ENCODE peak calls at places on chromosomes 3 and 15, in six cellular contexts. B is neural progenitor cell, U is GM12864, V is NB4, L is cardiac muscle cell, Y is fibroblast of mammary gland. X is an unnamed sample.

GRCh38 chr3:146125946-146126345 is 35.0 kb downstream of the PLOD2 start:
- DNase-seq in B (no peak), U (no peak), V (no peak), L (no peak), Y (peak), X (peak)

GRCh38 chr15:85411992-85412538 is 31.7 kb downstream of the AKAP13 start:
- DNase-seq in B (no peak), U (no peak), V (peak), L (no peak), Y (peak), X (peak)

GRCh38 chr3:115808816-115809215 is 185.5 kb downstream of the GAP43 start:
- DNase-seq in B (no peak), U (no peak), V (no peak), L (no peak), Y (no peak), X (peak)

GRCh38 chr15:69902414-69903062 is 195.2 kb downstream of the TLE3 start:
- DNase-seq in B (no peak), U (no peak), V (no peak), L (no peak), Y (no peak), X (no peak)

GRCh38 chr15:65940618-65940909 is 71.3 kb downstream of the RAB11A start:
- DNase-seq in B (no peak), U (no peak), V (no peak), L (no peak), Y (peak), X (peak)

GRCh38 chr3:30693470-30694120 is 87.2 kb downstream of the TGFBR2 start:
- DNase-seq in B (peak), U (peak), V (peak), L (peak), Y (peak), X (peak)

GRCh38 chr15:36778516-36778915 is 199.1 kb downstream of the CDIN1 start:
- DNase-seq in B (no peak), U (no peak), V (no peak), L (no peak), Y (peak), X (peak)

GRCh38 chr15:39497759-39498565 is 82.9 kb upstream of the THBS1 start:
- DNase-seq in B (no peak), U (no peak), V (peak), L (no peak), Y (peak), X (no peak)

GRCh38 chr3:183930069-183930468 is 45.4 kb upstream of the PARL start:
- DNase-seq in B (no peak), U (no peak), V (no peak), L (no peak), Y (no peak), X (no peak)

GRCh38 chr3:66297917-66298316 is 77.1 kb downstream of the SLC25A26 start:
- DNase-seq in B (no peak), U (no peak), V (no peak), L (no peak), Y (peak), X (peak)

GRCh38 chr15:42914728-42915497 is 5.7 kb downstream of the TTBK2 start:
- DNase-seq in B (no peak), U (no peak), V (peak), L (no peak), Y (no peak), X (peak)

GRCh38 chr3:127729556-127730056 is 56.9 kb downstream of the ABTB1 start:
- DNase-seq in B (no peak), U (no peak), V (peak), L (no peak), Y (no peak), X (peak)

GRCh38 chr3:12239301-12239700 is 49.6 kb upstream of the PPARG start:
- DNase-seq in B (no peak), U (no peak), V (no peak), L (no peak), Y (peak), X (peak)

GRCh38 chr3:69008980-69009379 is 4.5 kb downstream of the EOGT start:
- DNase-seq in B (peak), U (no peak), V (no peak), L (no peak), Y (no peak), X (peak)

GRCh38 chr3:45023675-45024074 is 2.4 kb upstream of the CLEC3B start:
- DNase-seq in B (no peak), U (no peak), V (no peak), L (no peak), Y (no peak), X (no peak)

GRCh38 chr3:138360272-138361192 is 12.2 kb downstream of the MRAS start:
- DNase-seq in B (no peak), U (no peak), V (no peak), L (no peak), Y (no peak), X (no peak)

GRCh38 chr3:183381179-183381578 is 47.2 kb downstream of the MCF2L2 start:
- DNase-seq in B (no peak), U (no peak), V (no peak), L (no peak), Y (peak), X (peak)

GRCh38 chr15:100311099-100311751 is 30.6 kb downstream of the ADAMTS17 start:
- DNase-seq in B (no peak), U (no peak), V (no peak), L (no peak), Y (no peak), X (no peak)

GRCh38 chr15:34804776-34805175 is 9.4 kb upstream of the ACTC1 start:
- DNase-seq in B (no peak), U (no peak), V (no peak), L (no peak), Y (no peak), X (no peak)

GRCh38 chr3:18019178-18019530 is 276.7 kb upstream of the TBC1D5 start:
- DNase-seq in B (no peak), U (no peak), V (no peak), L (no peak), Y (no peak), X (no peak)

GRCh38 chr3:44865272-44866005 is 3.7 kb downstream of the TMEM42 start:
- DNase-seq in B (no peak), U (no peak), V (no peak), L (no peak), Y (peak), X (no peak)

GRCh38 chr15:39581501-39582285 is 814 bp downstream of the THBS1 start:
- DNase-seq in B (peak), U (no peak), V (peak), L (peak), Y (peak), X (peak)

GRCh38 chr15:27066446-27066845 is 95.5 kb downstream of the GABRG3 start:
- DNase-seq in B (no peak), U (no peak), V (no peak), L (no peak), Y (no peak), X (no peak)

GRCh38 chr3:195270350-195271115 is 426 bp downstream of the XXYLT1 start:
- DNase-seq in B (peak), U (no peak), V (peak), L (peak), Y (peak), X (peak)

GRCh38 chr3:127135241-127136023 is 57.5 kb upstream of the PRR23E start:
- DNase-seq in B (peak), U (no peak), V (no peak), L (peak), Y (peak), X (peak)

GRCh38 chr3:123809597-123809996 is 74.5 kb downstream of the MYLK start:
- DNase-seq in B (no peak), U (no peak), V (no peak), L (no peak), Y (no peak), X (no peak)

GRCh38 chr15:100918034-100918689 is 995 bp upstream of the LRRK1 start:
- DNase-seq in B (peak), U (no peak), V (peak), L (peak), Y (peak), X (peak)

GRCh38 chr3:164451083-164451910 is 627.0 kb downstream of the SI start:
- DNase-seq in B (peak), U (no peak), V (no peak), L (no peak), Y (no peak), X (peak)

GRCh38 chr3:29382399-29382798 is 101.5 kb downstream of the RBMS3 start:
- DNase-seq in B (no peak), U (no peak), V (no peak), L (no peak), Y (peak), X (peak)

GRCh38 chr3:42229942-42230688 is 35.9 kb downstream of the CCK start:
- DNase-seq in B (peak), U (no peak), V (peak), L (peak), Y (peak), X (peak)

GRCh38 chr15:29435811-29436210 is 166.2 kb upstream of the NSMCE3 start:
- DNase-seq in B (no peak), U (no peak), V (no peak), L (no peak), Y (no peak), X (no peak)

GRCh38 chr15:58346361-58346760 is 85.4 kb upstream of the LIPC start:
- DNase-seq in B (peak), U (no peak), V (no peak), L (no peak), Y (no peak), X (peak)

GRCh38 chr3:139434764-139435291 is 41.5 kb downstream of the RBP2 start:
- DNase-seq in B (no peak), U (no peak), V (no peak), L (no peak), Y (peak), X (peak)

GRCh38 chr3:33299395-33300081 is 22.3 kb downstream of the FBXL2 start:
- DNase-seq in B (no peak), U (no peak), V (no peak), L (no peak), Y (peak), X (peak)
- TF ChIP-seq CTCF in B (no peak), U (no peak), V (no peak), L (no peak), Y (no peak), X (no peak)

DNA sequence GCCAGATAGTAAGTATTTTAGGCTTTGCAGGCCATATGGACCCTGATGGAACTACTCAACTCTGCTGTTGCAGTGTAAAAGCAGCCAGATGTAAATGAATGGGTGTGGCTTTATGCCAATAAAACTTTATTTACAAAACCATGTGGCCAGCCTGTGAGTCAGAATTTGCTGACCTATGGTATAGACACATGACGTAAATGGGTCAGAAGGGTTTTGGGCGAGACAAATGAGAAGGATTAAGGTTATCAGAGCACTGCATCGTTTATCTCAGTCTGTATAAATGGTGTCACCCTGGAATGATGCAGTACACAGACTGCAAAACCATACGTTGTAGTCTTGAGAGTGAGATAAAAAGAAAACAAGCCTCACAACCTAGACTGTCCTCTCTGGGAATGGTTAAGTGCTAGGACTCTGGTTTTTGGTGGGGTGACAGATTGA is 45.8 kb downstream of the ABHD5 start:
- DNase-seq in B (no peak), U (no peak), V (no peak), L (no peak), Y (peak), X (peak)
- H3K4me3 ChIP-seq in B (no peak), U (no peak), V (no peak), L (no peak), Y (no peak), X (no peak)

DNA sequence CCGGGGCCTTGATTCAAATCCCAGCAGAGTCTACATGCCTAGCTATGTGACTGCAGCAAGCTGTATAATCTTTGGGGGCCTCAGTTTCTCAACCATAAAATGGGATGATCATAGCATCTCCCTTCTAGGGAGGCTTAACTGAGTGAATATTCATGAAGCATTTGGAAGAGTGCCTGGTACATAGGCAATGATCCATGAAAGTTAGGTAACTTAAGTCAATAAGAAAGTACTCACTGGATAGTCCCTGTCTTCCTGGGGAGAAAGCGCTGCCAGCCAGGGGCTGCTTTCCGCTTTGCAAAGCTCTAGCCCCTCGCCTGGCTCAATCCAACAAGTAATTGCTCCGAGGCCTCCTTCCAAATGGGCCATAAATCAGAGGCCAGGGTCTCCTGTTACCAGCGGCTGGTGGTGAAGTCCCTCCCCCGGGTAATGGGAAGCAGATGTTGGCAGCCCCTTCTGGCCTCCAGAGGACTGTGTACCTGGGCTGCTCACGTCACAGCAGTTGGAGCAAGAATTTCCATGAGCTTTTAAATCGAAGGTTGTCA is 521.9 kb upstream of the PROK2 start:
- DNase-seq in B (peak), U (no peak), V (no peak), L (peak), Y (peak), X (peak)
- TF ChIP-seq CTCF in B (peak), U (no peak), V (no peak), L (no peak), Y (no peak), X (no peak)

GRCh38 chr15:57288926-57289650 is 87.2 kb upstream of the CGNL1 start:
- DNase-seq in B (no peak), U (no peak), V (peak), L (no peak), Y (peak), X (peak)
- H3K4me3 ChIP-seq in B (no peak), U (no peak), V (no peak), L (no peak), Y (no peak), X (no peak)

GRCh38 chr15:77033417-77033728 is 37.5 kb downstream of the TSPAN3 start:
- DNase-seq in B (no peak), U (no peak), V (peak), L (no peak), Y (no peak), X (no peak)
- TF ChIP-seq CTCF in B (no peak), U (no peak), V (no peak), L (no peak), Y (no peak), X (no peak)

GRCh38 chr3:4834403-4834866 is 144.8 kb upstream of the BHLHE40 start:
- DNase-seq in B (no peak), U (no peak), V (peak), L (no peak), Y (no peak), X (no peak)
- H3K4me3 ChIP-seq in B (no peak), U (no peak), V (no peak), L (no peak), Y (no peak), X (no peak)

DNA sequence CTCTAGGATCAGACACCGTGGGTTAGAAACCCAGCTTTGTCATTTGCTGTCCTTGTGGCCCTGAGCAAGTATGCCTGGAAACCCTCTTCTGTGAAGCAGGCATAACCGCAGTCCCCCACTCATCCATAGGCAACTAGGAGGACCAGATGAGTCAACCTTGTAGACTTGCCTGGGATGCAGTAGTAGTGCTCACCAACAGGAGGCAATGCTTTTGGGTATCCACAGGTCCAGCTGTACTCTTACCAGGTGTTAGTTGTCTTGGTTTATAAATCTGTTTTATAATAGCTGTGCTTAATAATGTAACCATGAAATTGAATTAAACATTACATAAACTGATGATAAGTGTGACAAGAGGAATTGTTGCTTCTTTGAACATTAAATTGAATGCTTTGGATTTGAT is 389.3 kb downstream of the IL20RB start:
- DNase-seq in B (no peak), U (no peak), V (no peak), L (peak), Y (no peak), X (no peak)
- TF ChIP-seq CTCF in B (peak), U (peak), V (peak), L (no peak), Y (no peak), X (no peak)

GRCh38 chr15:74215958-74216357 is 13.4 kb upstream of the STRA6 start:
- DNase-seq in B (no peak), U (no peak), V (no peak), L (no peak), Y (no peak), X (no peak)
- H3K4me3 ChIP-seq in B (no peak), U (no peak), V (no peak), L (no peak), Y (no peak), X (no peak)

GRCh38 chr15:31197497-31198414 is 96.2 kb upstream of the TRPM1 start:
- DNase-seq in B (peak), U (no peak), V (peak), L (peak), Y (peak), X (no peak)
- TF ChIP-seq CTCF in B (peak), U (peak), V (peak), L (peak), Y (peak), X (peak)